ENCODE peak calls at places on chromosomes 1 and 21, in nine cellular contexts. G is cardiac muscle cell, H is mucosa of descending colon, C is A673, Z is adrenal gland, O is fibroblast of lung, K is left lung, W is breast epithelium, D is body of pancreas. Y is an unnamed sample. For H3K4me1 and H3K9me3, the result is how much of the 10 kb centered on the place peaks cover.

GRCh38 chr1:244662604-244663003 is 9.7 kb downstream of the DESI2 start:
- DNase-seq in O (no peak), G (no peak), Z (no peak), H (peak), D (no peak), W (no peak), K (no peak), C (no peak), Y (no peak)

GRCh38 chr1:181033128-181033798 is 520 bp upstream of the MR1 start:
- DNase-seq in W (peak), Z (peak), G (no peak), D (peak), H (peak), C (peak), O (no peak), K (no peak), Y (no peak)

GRCh38 chr1:220487297-220487820 is 40.6 kb upstream of the MARK1 start:
- DNase-seq in W (no peak), K (no peak), C (peak), G (no peak), O (peak), Z (no peak), D (no peak), H (peak), Y (no peak)

GRCh38 chr1:47727051-47727708 is 270.0 kb downstream of the TRABD2B start:
- DNase-seq in C (no peak), H (peak), W (no peak), K (no peak), G (no peak), D (no peak), Z (no peak), O (no peak), Y (no peak)

GRCh38 chr1:175840787-175841186 is 97.4 kb upstream of the TNR start:
- DNase-seq in H (no peak), W (no peak), K (no peak), G (no peak), O (no peak), Z (no peak), C (no peak), D (no peak), Y (no peak)

GRCh38 chr21:15285567-15285966 is 220.8 kb upstream of the NRIP1 start:
- DNase-seq in K (no peak), D (no peak), Z (no peak), C (no peak), O (no peak), W (no peak), G (no peak), H (no peak), Y (no peak)

GRCh38 chr1:98870959-98871903 is 133.4 kb downstream of the PLPPR5 start:
- DNase-seq in K (no peak), H (peak), C (peak), G (no peak), Z (no peak), D (no peak), O (peak), W (no peak), Y (peak)

GRCh38 chr1:43522776-43523480 is 7.8 kb upstream of the PTPRF start:
- DNase-seq in K (peak), Z (no peak), O (peak), D (no peak), G (no peak), C (no peak), H (peak), W (no peak), Y (no peak)

GRCh38 chr21:25283720-25284119 is 323.6 kb downstream of the MRPL39 start:
- DNase-seq in H (no peak), Z (no peak), O (peak), G (peak), K (no peak), W (no peak), D (no peak), C (peak), Y (peak)

GRCh38 chr1:212669102-212669501 is 30.5 kb downstream of the BATF3 start:
- DNase-seq in D (no peak), G (peak), W (no peak), Z (no peak), C (peak), O (peak), H (no peak), K (no peak), Y (peak)

GRCh38 chr1:228364068-228364705 is 42.4 kb downstream of the TRIM11 start:
- DNase-seq in K (peak), H (no peak), Z (no peak), D (no peak), G (no peak), C (no peak), W (no peak), O (no peak), Y (peak)

GRCh38 chr1:27405074-27405473 is 12.7 kb downstream of the GPR3 start:
- DNase-seq in C (no peak), W (peak), D (no peak), G (peak), K (peak), H (no peak), O (peak), Z (peak), Y (no peak)

GRCh38 chr1:15020943-15021745 is 132.4 kb upstream of the TMEM51 start:
- DNase-seq in C (no peak), Z (no peak), O (no peak), H (no peak), D (no peak), K (peak), G (no peak), W (no peak), Y (no peak)

GRCh38 chr1:87115317-87115885 is 201.0 kb downstream of the HS2ST1 start:
- DNase-seq in C (peak), G (no peak), H (no peak), O (peak), Z (peak), W (no peak), D (no peak), K (no peak), Y (no peak)

GRCh38 chr21:15282666-15283065 is 217.9 kb upstream of the NRIP1 start:
- DNase-seq in D (no peak), H (no peak), W (no peak), Z (no peak), C (no peak), O (peak), K (no peak), G (no peak), Y (no peak)

GRCh38 chr1:223315660-223316059 is 48.3 kb downstream of the SUSD4 start:
- DNase-seq in C (no peak), H (no peak), W (no peak), O (no peak), Z (no peak), D (no peak), G (no peak), K (no peak), Y (no peak)

GRCh38 chr21:36087362-36088138 is 17.7 kb downstream of the CBR1 start:
- DNase-seq in W (no peak), O (peak), D (no peak), Z (no peak), G (no peak), H (no peak), K (no peak), C (no peak), Y (no peak)

GRCh38 chr1:156295391-156295947 is at the start of gene GLMP:
- DNase-seq in G (peak), W (peak), K (peak), O (peak), H (peak), Z (peak), D (peak), C (peak), Y (peak)

GRCh38 chr1:9852410-9853301 is 28.9 kb upstream of the CLSTN1 start:
- DNase-seq in H (no peak), C (peak), W (peak), Z (no peak), O (peak), D (no peak), K (no peak), G (no peak), Y (peak)

GRCh38 chr1:18849252-18849651 is 10.2 kb downstream of the TAS1R2 start:
- DNase-seq in D (no peak), Z (peak), C (peak), O (no peak), W (no peak), H (no peak), G (no peak), K (no peak), Y (peak)

GRCh38 chr1:5514519-5515183 is 477.6 kb downstream of the NPHP4 start:
- DNase-seq in D (peak), H (peak), O (peak), W (peak), G (peak), K (peak), Z (peak), C (peak), Y (peak)

GRCh38 chr1:87135313-87135712 is 193.4 kb upstream of the LMO4 start:
- DNase-seq in C (no peak), Z (no peak), D (no peak), H (no peak), O (no peak), W (no peak), G (no peak), K (no peak), Y (no peak)

GRCh38 chr1:203673550-203674411 is 47.1 kb downstream of the ATP2B4 start:
- DNase-seq in H (peak), K (no peak), G (no peak), Z (peak), O (peak), C (no peak), W (peak), D (no peak), Y (no peak)

GRCh38 chr1:90936061-90936460 is 85.8 kb downstream of the ZNF644 start:
- DNase-seq in W (no peak), Z (no peak), D (no peak), O (peak), H (no peak), G (no peak), K (no peak), C (no peak), Y (no peak)

GRCh38 chr1:228075801-228076271 is 6.7 kb upstream of the ARF1 start:
- DNase-seq in G (no peak), K (no peak), O (no peak), D (no peak), W (no peak), C (no peak), Z (peak), H (no peak), Y (no peak)

GRCh38 chr1:52613611-52614373 is 11.6 kb downstream of the GPX7 start:
- DNase-seq in O (no peak), H (no peak), C (no peak), K (no peak), D (no peak), G (no peak), W (no peak), Z (no peak), Y (no peak)

GRCh38 chr1:42419449-42419848 is 36.4 kb downstream of the ZMYND12 start:
- DNase-seq in Z (no peak), O (peak), C (no peak), D (no peak), G (peak), H (no peak), K (no peak), W (no peak), Y (peak)

GRCh38 chr1:107704911-107705310 is 260.1 kb downstream of the VAV3 start:
- DNase-seq in G (no peak), O (peak), K (no peak), W (no peak), C (no peak), D (no peak), Z (no peak), H (no peak), Y (no peak)

GRCh38 chr1:155125511-155125945 is 2.1 kb upstream of the EFNA1 start:
- DNase-seq in G (no peak), C (no peak), D (no peak), Z (no peak), K (no peak), H (no peak), O (no peak), W (no peak), Y (no peak)

GRCh38 chr1:53715478-53715877 is 23.5 kb downstream of the GLIS1 start:
- DNase-seq in O (no peak), G (peak), W (no peak), Z (no peak), K (no peak), H (peak), D (no peak), C (peak), Y (peak)

GRCh38 chr21:26637346-26637745 is 64.3 kb upstream of the CYYR1 start:
- DNase-seq in O (no peak), K (no peak), G (no peak), W (no peak), Z (no peak), C (no peak), H (no peak), D (no peak), Y (no peak)

GRCh38 chr1:175413367-175413766 is 220.8 kb upstream of the KIAA0040 start:
- DNase-seq in W (no peak), G (no peak), D (no peak), C (no peak), H (no peak), Z (no peak), O (no peak), K (no peak), Y (no peak)

GRCh38 chr1:30986755-30987154 is 78.2 kb upstream of the SDC3 start:
- DNase-seq in C (no peak), W (no peak), O (no peak), D (no peak), K (no peak), Z (no peak), H (no peak), G (no peak), Y (no peak)
- H3K4me1 ChIP-seq in C (under half), W (under half), O (under half), D (under half), K (under half), Z (half or more), H (under half), G (under half), Y (under half)

DNA sequence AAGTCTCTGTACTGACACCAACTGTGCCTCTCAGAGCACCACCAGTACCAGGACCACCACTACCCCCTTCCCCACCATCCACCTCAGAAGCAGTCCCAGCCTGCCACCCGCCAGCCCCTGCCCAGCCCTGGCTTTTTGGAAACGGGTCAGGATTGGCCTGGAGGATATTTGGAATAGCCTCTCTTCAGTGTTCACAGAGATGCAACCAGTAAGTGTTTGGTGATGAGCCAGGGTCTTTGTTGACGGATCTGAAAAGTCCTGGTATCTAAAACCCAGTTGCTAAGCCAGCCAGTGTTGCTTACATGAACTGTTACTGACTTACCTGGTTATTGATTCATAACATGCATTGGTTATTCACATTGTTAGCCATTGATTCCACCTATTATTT is 1.1 kb downstream of the C1orf56 start:
- DNase-seq in O (no peak), C (no peak), G (no peak), H (no peak), W (no peak), K (no peak), Z (no peak), D (no peak), Y (no peak)
- TF ChIP-seq CTCF in O (no peak), C (no peak), G (peak), H (no peak), W (peak), K (peak), Z (peak), D (no peak), Y (no peak)

GRCh38 chr1:3018576-3018975 is 2.7 kb upstream of the ACTRT2 start:
- DNase-seq in G (no peak), O (no peak), K (peak), D (peak), H (no peak), W (no peak), C (no peak), Z (no peak), Y (no peak)
- H3K9me3 ChIP-seq in G (under half), O (under half), K (under half), D (under half), H (under half), W (under half), C (under half), Z (under half), Y (under half)

GRCh38 chr1:40984066-40984465 is 4.6 kb downstream of the CTPS1 start:
- DNase-seq in O (peak), D (no peak), Z (no peak), H (no peak), K (no peak), G (no peak), W (no peak), C (no peak), Y (no peak)

GRCh38 chr1:40983286-40983685 is 3.8 kb downstream of the CTPS1 start:
- DNase-seq in G (no peak), C (no peak), K (no peak), Z (no peak), W (no peak), D (no peak), H (no peak), O (no peak), Y (no peak)

GRCh38 chr1:40984531-40984930 is 5.0 kb downstream of the CTPS1 start:
- DNase-seq in W (no peak), K (no peak), C (no peak), H (no peak), D (no peak), O (no peak), G (no peak), Z (no peak), Y (no peak)

GRCh38 chr1:40981702-40982448 is 2.4 kb downstream of the CTPS1 start:
- DNase-seq in H (no peak), O (peak), K (no peak), G (no peak), Z (no peak), D (no peak), C (no peak), W (no peak), Y (no peak)

GRCh38 chr1:40982721-40983120 is 3.2 kb downstream of the CTPS1 start:
- DNase-seq in D (no peak), C (no peak), Z (no peak), O (peak), W (no peak), H (no peak), G (no peak), K (no peak), Y (no peak)
- H3K4me1 ChIP-seq in D (under half), C (under half), Z (under half), O (under half), W (under half), H (under half), G (under half), K (under half), Y (under half)

DNA sequence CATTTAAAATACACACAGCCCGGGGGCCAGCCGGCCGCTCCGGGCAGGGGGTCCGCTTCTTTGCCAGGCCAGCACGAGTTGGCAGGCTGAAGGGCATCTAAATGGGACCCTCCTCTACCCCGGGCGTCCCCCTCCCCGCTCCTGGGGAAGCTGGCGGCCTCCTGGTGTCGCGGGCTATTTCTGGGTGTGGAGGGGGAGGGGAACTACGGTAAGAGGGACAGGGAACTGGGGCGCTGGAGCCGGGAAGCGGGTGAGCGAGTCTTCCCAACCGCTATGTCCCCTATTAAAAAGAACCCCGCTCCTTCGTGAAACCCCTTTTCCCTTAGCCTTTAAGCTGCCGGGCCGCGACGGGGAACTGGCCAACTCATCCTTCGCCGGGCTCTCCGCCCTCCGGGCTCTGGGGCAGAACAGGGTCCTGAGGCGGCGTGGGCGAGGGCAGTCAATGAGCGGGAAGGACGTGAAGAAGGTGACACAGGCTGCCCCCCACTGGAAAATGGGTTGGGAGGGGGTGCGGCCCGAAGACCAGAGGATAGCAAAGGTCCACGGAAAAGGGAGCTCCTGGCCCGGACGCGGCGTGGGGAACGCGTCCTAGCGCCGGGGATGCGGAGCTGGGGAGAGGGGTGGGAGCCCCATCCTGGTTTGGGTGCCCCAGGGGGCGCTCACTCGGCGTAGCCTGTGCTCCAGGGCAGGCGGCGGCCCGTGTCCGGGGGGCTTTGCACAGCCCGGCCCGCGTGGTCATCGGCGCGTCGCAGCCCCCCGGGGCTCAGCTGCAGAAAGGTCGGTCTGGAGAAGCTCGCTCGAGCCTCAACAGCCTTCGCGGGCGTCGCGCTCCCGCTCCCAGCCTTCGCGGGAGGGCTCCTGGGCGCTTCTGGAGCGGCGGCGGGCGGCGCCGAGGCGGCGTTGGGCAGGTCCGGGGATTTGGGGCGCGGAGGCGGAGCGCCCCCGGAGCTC is 544 bp downstream of the PPM1J start:
- DNase-seq in G (no peak), K (peak), H (peak), D (peak), C (no peak), W (no peak), Z (no peak), O (no peak), Y (no peak)
- TF ChIP-seq CTCF in G (peak), K (no peak), H (no peak), D (no peak), C (peak), W (no peak), Z (no peak), O (peak), Y (peak)

GRCh38 chr1:2819429-2819828 is 17.9 kb upstream of the TTC34 start:
- DNase-seq in K (peak), H (no peak), Z (no peak), O (no peak), G (no peak), C (no peak), D (no peak), W (no peak), Y (no peak)
- H3K9me3 ChIP-seq in K (under half), H (under half), Z (under half), O (under half), G (under half), C (under half), D (under half), W (under half), Y (under half)

GRCh38 chr1:208233546-208233945 is 10.6 kb downstream of the PLXNA2 start:
- DNase-seq in O (no peak), G (no peak), K (peak), C (no peak), W (no peak), Z (no peak), D (peak), H (peak), Y (no peak)
- H3K4me1 ChIP-seq in O (under half), G (half or more), K (half or more), C (under half), W (under half), Z (under half), D (half or more), H (half or more), Y (under half)

GRCh38 chr1:235635938-235636663 is 13.5 kb downstream of the GNG4 start:
- DNase-seq in D (no peak), C (no peak), W (no peak), G (no peak), K (no peak), Z (no peak), H (peak), O (no peak), Y (no peak)
- TF ChIP-seq CTCF in D (no peak), C (peak), W (no peak), G (peak), K (no peak), Z (no peak), H (no peak), O (no peak), Y (no peak)

GRCh38 chr1:99956755-99957154 is 13.0 kb upstream of the SLC35A3 start:
- DNase-seq in Z (no peak), D (no peak), H (no peak), O (no peak), C (no peak), G (no peak), W (no peak), K (no peak), Y (no peak)
- H3K9me3 ChIP-seq in Z (under half), D (under half), H (under half), O (under half), C (under half), G (under half), W (under half), K (under half), Y (under half)